ENCODE peak calls at places on chromosomes 1 and 21, in five cellular contexts. B is HepG2, P is body of pancreas, K is heart left ventricle, Q is DND-41. V is an unnamed sample. For H3K4me1, the result is how much of the 10 kb centered on the place peaks cover.

GRCh38 chr1:240190881-240191385 is 99.2 kb downstream of the FMN2 start:
- ATAC-seq in K (no peak), B (no peak), Q (no peak), P (no peak), V (no peak)

GRCh38 chr1:26582836-26583460 is 53.4 kb downstream of the RPS6KA1 start:
- ATAC-seq in Q (no peak), K (peak), P (no peak), B (no peak), V (no peak)

GRCh38 chr1:109272831-109273547 is 10.0 kb downstream of the PSRC1 start:
- ATAC-seq in K (no peak), B (no peak), Q (no peak), P (no peak), V (no peak)

GRCh38 chr1:162381941-162382750 is 618 bp downstream of the C1orf226 start:
- ATAC-seq in K (no peak), B (no peak), P (no peak), Q (no peak), V (no peak)

GRCh38 chr1:191483997-191484396 is 674.3 kb upstream of the RGS18 start:
- ATAC-seq in P (no peak), K (no peak), Q (no peak), B (no peak), V (no peak)

GRCh38 chr1:242467556-242468145 is 56.8 kb downstream of the PLD5 start:
- ATAC-seq in Q (peak), P (peak), K (peak), B (peak), V (peak)

GRCh38 chr1:46749921-46750404 is 31.0 kb upstream of the EFCAB14 start:
- ATAC-seq in P (no peak), B (no peak), Q (no peak), K (peak), V (peak)

GRCh38 chr1:59707216-59707615 is 107.5 kb upstream of the HOOK1 start:
- ATAC-seq in K (peak), Q (no peak), B (no peak), P (peak), V (peak)

GRCh38 chr1:234434706-234435105 is 44.3 kb downstream of the TARBP1 start:
- ATAC-seq in Q (no peak), P (no peak), B (no peak), K (no peak), V (no peak)

GRCh38 chr1:182301467-182302198 is 90.0 kb downstream of the GLUL start:
- ATAC-seq in B (peak), K (peak), P (peak), Q (peak), V (peak)

GRCh38 chr1:31750858-31751638 is 13.1 kb downstream of the ADGRB2 start:
- ATAC-seq in B (no peak), K (no peak), P (no peak), Q (no peak), V (no peak)

GRCh38 chr1:47128221-47128620 is 9.0 kb upstream of the CYP4A22 start:
- ATAC-seq in P (no peak), Q (no peak), K (no peak), B (no peak), V (no peak)

GRCh38 chr1:3372317-3372716 is 82.1 kb upstream of the ARHGEF16 start:
- ATAC-seq in P (no peak), B (no peak), K (no peak), Q (peak), V (no peak)

GRCh38 chr1:1808206-1808605 is 29.9 kb upstream of the NADK start:
- ATAC-seq in Q (no peak), K (no peak), P (no peak), B (no peak), V (no peak)

GRCh38 chr21:31182231-31183129 is 144.2 kb upstream of the KRTAP19-8 start:
- ATAC-seq in K (no peak), Q (peak), P (no peak), B (no peak), V (no peak)

GRCh38 chr21:30882907-30883597 is 1.7 kb upstream of the KRTAP11-1 start:
- ATAC-seq in K (no peak), Q (no peak), B (no peak), P (no peak), V (no peak)

GRCh38 chr1:58905628-58906256 is 121.9 kb upstream of the JUN start:
- ATAC-seq in Q (no peak), K (no peak), P (no peak), B (no peak), V (no peak)

GRCh38 chr1:168235548-168235885 is 9.7 kb downstream of the SFT2D2 start:
- ATAC-seq in Q (peak), P (peak), B (peak), K (peak), V (peak)

GRCh38 chr1:245874942-245875580 is 632.0 kb downstream of the SMYD3 start:
- ATAC-seq in B (no peak), Q (no peak), K (peak), P (peak), V (no peak)

GRCh38 chr1:23548704-23549143 is 10.6 kb downstream of the ID3 start:
- ATAC-seq in K (peak), P (no peak), Q (no peak), B (no peak), V (peak)

GRCh38 chr1:43206721-43207228 is 34.6 kb downstream of the CFAP57 start:
- ATAC-seq in P (peak), K (peak), Q (no peak), B (peak), V (peak)

GRCh38 chr1:152741656-152742055 is 16.2 kb upstream of the KPRP start:
- ATAC-seq in K (no peak), P (no peak), B (no peak), Q (no peak), V (no peak)

GRCh38 chr1:244211559-244211944 is 160.5 kb downstream of the ZBTB18 start:
- ATAC-seq in P (no peak), K (peak), B (no peak), Q (no peak), V (peak)

GRCh38 chr1:234605983-234606730 is 3.8 kb downstream of the IRF2BP2 start:
- ATAC-seq in K (no peak), B (no peak), Q (peak), P (no peak), V (no peak)

GRCh38 chr1:66542811-66543767 is 9.1 kb downstream of the SGIP1 start:
- ATAC-seq in P (peak), B (peak), Q (no peak), K (peak), V (peak)

GRCh38 chr1:224399887-224400286 is 34.7 kb downstream of the WDR26 start:
- ATAC-seq in B (no peak), K (no peak), P (no peak), Q (no peak), V (no peak)

GRCh38 chr1:226806988-226807387 is 63.4 kb upstream of the PSEN2 start:
- ATAC-seq in B (no peak), Q (no peak), P (no peak), K (no peak), V (no peak)

GRCh38 chr1:160429702-160430535 is 29.6 kb downstream of the VANGL2 start:
- ATAC-seq in Q (no peak), B (no peak), P (no peak), K (no peak), V (no peak)

DNA sequence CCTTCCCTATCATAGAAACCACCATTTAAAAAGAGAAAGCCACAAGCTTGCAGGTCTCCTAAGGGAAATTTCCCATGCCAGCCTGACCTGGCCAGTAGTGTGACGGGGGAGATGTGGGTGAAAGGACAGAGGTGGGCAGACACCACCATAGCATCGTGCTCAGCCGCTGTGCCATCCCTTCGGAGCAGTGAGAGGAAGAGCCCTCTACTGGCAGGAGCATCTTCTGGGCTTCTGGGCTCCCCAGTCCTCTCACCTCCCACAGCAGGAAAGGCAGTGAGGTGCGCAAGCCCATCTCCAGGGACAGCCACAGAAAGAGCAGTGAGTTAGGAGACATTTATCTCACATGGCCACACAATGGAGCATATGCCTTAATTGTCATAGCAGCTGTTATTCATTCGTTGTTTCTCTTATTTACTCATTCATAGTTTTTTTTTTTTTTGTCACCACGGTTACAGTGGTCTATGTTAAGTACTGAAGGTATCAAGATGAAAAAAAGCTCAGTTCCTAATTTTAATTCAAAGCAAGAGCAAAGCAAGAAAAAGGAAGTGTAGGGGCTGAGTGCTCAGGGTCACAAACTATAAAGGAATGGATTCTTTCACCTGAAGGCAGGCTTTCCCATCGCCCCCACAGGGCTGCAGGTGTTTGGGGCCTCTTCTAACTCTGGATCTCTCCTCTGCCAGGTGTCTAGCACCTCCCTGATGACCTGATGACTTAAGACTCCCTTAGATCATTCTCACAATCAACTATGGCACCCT is 48.8 kb upstream of the CAMK1G start:
- ATAC-seq in B (peak), P (no peak), Q (no peak), K (no peak), V (no peak)
- TF ChIP-seq CTCF in B (no peak), P (no peak), Q (no peak), K (no peak), V (no peak)

GRCh38 chr1:116487583-116487982 is 83.2 kb downstream of the CD58 start:
- ATAC-seq in K (no peak), B (no peak), P (no peak), Q (no peak), V (no peak)

GRCh38 chr1:116486424-116486823 is 84.4 kb downstream of the CD58 start:
- ATAC-seq in Q (no peak), K (no peak), P (no peak), B (no peak), V (no peak)

GRCh38 chr1:116487016-116487415 is 83.8 kb downstream of the CD58 start:
- ATAC-seq in B (no peak), K (no peak), P (no peak), Q (no peak), V (no peak)

GRCh38 chr1:116489231-116489697 is 81.6 kb downstream of the CD58 start:
- ATAC-seq in Q (no peak), K (no peak), P (peak), B (peak), V (no peak)

GRCh38 chr1:116488052-116488451 is 82.8 kb downstream of the CD58 start:
- ATAC-seq in B (no peak), Q (no peak), K (no peak), P (no peak), V (no peak)
- H3K4me1 ChIP-seq in B (half or more), Q (under half), K (under half), P (half or more), V (under half)

GRCh38 chr21:46063734-46064680 is 33.9 kb upstream of the COL6A2 start:
- ATAC-seq in K (no peak), P (no peak), Q (no peak), B (no peak), V (no peak)

GRCh38 chr21:46065993-46066842 is 31.7 kb upstream of the COL6A2 start:
- ATAC-seq in K (no peak), B (peak), Q (no peak), P (peak), V (no peak)

GRCh38 chr21:46064870-46065214 is 33.1 kb upstream of the COL6A2 start:
- ATAC-seq in K (peak), P (no peak), B (peak), Q (no peak), V (no peak)

GRCh38 chr21:46066843-46067331 is 31.0 kb upstream of the COL6A2 start:
- ATAC-seq in K (peak), P (no peak), Q (no peak), B (no peak), V (peak)

DNA sequence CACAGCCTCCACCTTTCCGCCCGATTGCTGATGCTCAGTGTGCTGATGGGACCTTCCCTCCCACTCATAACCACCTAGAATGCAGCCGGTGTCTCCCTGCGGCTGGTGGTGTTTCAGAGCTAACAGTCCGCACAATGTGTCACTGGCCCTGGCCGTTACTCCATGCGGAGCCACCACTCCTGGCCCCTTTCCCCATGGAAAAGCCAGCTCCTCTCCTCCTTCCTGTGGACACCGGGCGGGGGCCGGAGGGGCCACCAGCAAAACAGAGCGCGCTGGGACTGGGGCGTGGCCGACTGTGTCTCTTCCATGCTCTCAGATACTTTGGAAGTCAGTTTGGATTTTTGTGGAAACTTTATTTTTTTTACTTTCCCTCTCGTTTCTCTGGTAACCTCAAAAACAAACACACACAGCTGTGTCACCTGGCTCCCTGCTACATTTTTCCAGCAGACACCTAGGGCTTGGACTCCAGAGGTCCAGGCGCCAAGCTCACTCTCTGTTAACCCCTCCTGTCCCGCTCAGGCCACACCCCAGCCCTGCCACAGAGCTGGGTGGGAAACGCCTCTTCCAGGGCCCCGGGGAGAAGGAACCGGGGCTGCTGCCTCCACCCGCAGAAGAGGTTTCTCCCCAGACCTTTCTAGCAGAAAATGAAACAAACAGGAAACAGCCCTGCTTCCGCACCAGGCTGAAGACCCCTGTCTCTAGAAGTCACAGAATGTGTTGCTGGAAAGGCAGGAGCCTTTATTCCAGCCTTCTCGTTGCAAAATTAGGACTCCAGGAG is 32.5 kb upstream of the COL6A2 start:
- ATAC-seq in B (peak), Q (peak), P (peak), K (peak), V (peak)
- H3K27ac ChIP-seq in B (no peak), Q (no peak), P (no peak), K (peak), V (peak)

GRCh38 chr1:92876351-92876750 is 44.5 kb downstream of the RPL5 start:
- ATAC-seq in B (no peak), Q (no peak), K (no peak), P (no peak), V (no peak)
- TF ChIP-seq CTCF in B (no peak), Q (no peak), K (no peak), P (no peak), V (no peak)

GRCh38 chr1:201553496-201554166 is 14.7 kb downstream of the NAV1 start:
- ATAC-seq in K (no peak), P (no peak), B (no peak), Q (no peak), V (no peak)

GRCh38 chr1:201554167-201554600 is 15.3 kb downstream of the NAV1 start:
- ATAC-seq in Q (no peak), B (no peak), P (no peak), K (peak), V (peak)

GRCh38 chr1:201556841-201557571 is 18.1 kb downstream of the NAV1 start:
- ATAC-seq in Q (no peak), B (no peak), P (no peak), K (no peak), V (no peak)

GRCh38 chr1:201555593-201555945 is 16.6 kb downstream of the NAV1 start:
- ATAC-seq in K (no peak), P (no peak), B (no peak), Q (no peak), V (no peak)

DNA sequence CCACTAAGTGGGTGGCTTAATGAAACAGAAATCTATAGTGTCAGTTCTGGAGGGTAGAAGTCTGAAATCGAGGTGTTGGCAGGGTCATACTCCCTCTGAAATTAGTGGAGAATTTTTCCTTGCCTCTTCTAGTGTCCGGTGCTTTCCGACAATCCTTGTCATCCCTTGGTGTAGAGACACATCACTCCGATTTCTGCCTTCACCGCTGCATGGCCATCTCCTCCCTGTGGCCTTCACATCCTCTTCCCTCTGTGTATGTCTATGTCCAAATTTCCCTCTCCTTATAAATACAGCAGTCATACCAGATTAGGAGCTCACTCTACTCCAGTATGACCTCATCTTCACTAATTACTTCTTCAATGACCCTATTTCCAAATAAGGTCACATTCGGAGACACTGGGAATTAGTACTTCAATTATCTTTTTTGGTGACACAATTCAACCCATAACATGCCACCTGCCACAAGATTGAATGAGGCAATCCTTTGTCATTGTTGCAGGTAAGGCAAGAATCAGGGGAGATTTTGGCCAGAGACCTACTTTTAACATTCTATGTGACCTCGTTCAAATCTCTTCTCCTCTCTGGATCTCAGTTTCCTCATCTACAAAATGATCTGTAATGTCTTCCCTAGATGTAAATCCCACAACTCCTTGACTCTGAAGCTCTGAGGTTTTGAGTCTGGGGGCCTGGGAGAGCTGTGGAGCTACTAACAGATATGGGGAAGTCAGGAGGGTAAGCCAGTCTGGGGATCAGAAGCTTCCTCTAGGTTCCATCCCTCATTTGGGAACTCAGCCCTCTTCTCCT is 16.1 kb downstream of the NAV1 start:
- ATAC-seq in Q (no peak), P (no peak), B (no peak), K (no peak), V (no peak)
- H3K4me1 ChIP-seq in Q (under half), P (under half), B (under half), K (under half), V (under half)